ENCODE peak calls at places on chromosome 6, in six cellular contexts. Z is omental fat pad, P is neural crest cell, J is progenitor cell of endocrine pancreas, A is psoas muscle, C is fibroblast of mammary gland. D is an unnamed sample.

GRCh38 chr6:116217069-116217468 is 36.8 kb downstream of the TSPYL4 start:
- DNase-seq in Z (no peak), P (no peak), J (no peak), A (no peak), C (peak), D (no peak)

GRCh38 chr6:111185954-111186353 is 98.7 kb downstream of the SLC16A10 start:
- DNase-seq in Z (no peak), P (no peak), J (no peak), A (no peak), C (no peak), D (no peak)

GRCh38 chr6:147099974-147100373 is 104.2 kb upstream of the STXBP5 start:
- DNase-seq in Z (no peak), P (no peak), J (no peak), A (no peak), C (peak), D (no peak)

GRCh38 chr6:159919800-159920199 is 29.0 kb downstream of the MAS1 start:
- DNase-seq in Z (no peak), P (no peak), J (no peak), A (no peak), C (no peak), D (no peak)

GRCh38 chr6:106509420-106510089 is 119.7 kb downstream of the RTN4IP1 start:
- DNase-seq in Z (no peak), P (no peak), J (no peak), A (no peak), C (peak), D (no peak)

GRCh38 chr6:42402184-42402583 is 49.5 kb downstream of the TRERF1 start:
- DNase-seq in Z (no peak), P (no peak), J (no peak), A (no peak), C (peak), D (no peak)

GRCh38 chr6:138396709-138397108 is 7.3 kb upstream of the HEBP2 start:
- DNase-seq in Z (no peak), P (no peak), J (no peak), A (no peak), C (no peak), D (no peak)

GRCh38 chr6:146913842-146914562 is 290.2 kb upstream of the STXBP5 start:
- DNase-seq in Z (peak), P (peak), J (peak), A (peak), C (peak), D (no peak)

GRCh38 chr6:149306967-149307366 is 10.5 kb upstream of the TAB2 start:
- DNase-seq in Z (no peak), P (no peak), J (no peak), A (no peak), C (peak), D (no peak)

GRCh38 chr6:125904871-125905270 is 51.7 kb upstream of the HINT3 start:
- DNase-seq in Z (no peak), P (no peak), J (no peak), A (no peak), C (peak), D (no peak)

GRCh38 chr6:67933278-67933677 is 701.8 kb upstream of the ADGRB3 start:
- DNase-seq in Z (no peak), P (no peak), J (no peak), A (no peak), C (peak), D (no peak)

GRCh38 chr6:107849325-107849724 is 25.2 kb upstream of the SCML4 start:
- DNase-seq in Z (no peak), P (no peak), J (no peak), A (no peak), C (no peak), D (no peak)

GRCh38 chr6:30441171-30441570 is 48.1 kb upstream of the HLA-E start:
- DNase-seq in Z (no peak), P (no peak), J (no peak), A (no peak), C (no peak), D (no peak)

GRCh38 chr6:15038013-15038791 is 207.7 kb upstream of the JARID2 start:
- DNase-seq in Z (no peak), P (no peak), J (no peak), A (no peak), C (no peak), D (no peak)

DNA sequence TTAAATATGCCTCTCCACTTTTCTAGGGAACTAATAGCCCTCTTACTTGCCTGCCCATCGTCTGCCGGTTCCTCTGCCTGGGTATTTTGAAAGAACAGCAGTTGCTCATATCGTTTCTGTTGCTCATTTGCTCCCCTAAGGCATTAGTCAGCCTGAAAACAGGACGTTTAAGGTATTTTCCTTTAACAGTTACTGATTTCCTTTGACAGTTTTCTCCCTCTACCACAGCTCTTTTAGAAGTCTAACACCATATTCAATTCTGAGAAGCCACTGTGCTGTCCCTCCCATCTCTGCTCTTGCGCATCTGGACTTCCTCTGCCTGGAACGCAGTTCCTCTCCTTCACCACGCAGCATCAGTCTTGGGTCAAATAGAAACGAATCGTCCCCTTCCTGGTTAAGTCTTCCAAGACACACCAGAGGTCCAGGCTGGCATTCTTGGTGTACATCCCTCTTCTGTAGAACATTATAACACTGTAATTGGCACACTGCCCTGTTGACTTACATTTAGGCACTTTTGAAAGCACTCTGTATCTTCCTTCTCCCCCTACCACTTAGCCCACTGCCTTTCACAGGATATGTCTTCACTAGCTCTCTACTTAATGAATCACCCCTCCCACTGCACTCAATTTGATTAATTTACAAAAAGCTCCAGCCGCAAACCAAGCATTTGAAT is 141.0 kb upstream of the CARMIL1 start:
- DNase-seq in Z (peak), P (no peak), J (no peak), A (peak), C (peak), D (no peak)
- TF ChIP-seq CTCF in Z (no peak), P (no peak), J (no peak), A (peak), C (peak), D (no peak)

DNA sequence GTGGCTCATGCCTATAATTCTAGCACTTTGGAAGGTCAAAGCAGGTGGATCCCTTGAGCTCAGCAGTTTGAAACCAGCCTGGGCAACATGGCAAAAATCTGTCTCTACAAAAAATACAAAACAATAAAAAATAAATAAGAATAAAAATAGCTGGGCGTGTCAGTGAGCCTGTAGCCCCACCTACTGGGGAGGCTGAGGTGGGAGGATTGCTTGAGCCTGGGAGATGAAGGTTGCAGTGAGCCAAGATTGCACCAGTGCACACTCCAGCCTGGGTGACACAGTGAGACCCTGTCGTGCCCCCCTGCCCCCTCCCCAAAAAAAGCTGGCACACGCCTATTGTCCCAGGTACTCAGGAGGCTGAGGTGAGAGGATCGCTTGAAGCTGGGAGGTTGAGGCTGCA is 35.1 kb upstream of the SRPK1 start:
- DNase-seq in Z (no peak), P (no peak), J (no peak), A (no peak), C (no peak), D (no peak)
- TF ChIP-seq CTCF in Z (no peak), P (peak), J (peak), A (peak), C (peak), D (peak)

GRCh38 chr6:3063733-3064700 is 4.3 kb upstream of the RIPK1 start:
- DNase-seq in Z (peak), P (peak), J (peak), A (peak), C (peak), D (peak)

GRCh38 chr6:3072798-3073197 is 4.5 kb downstream of the RIPK1 start:
- DNase-seq in Z (no peak), P (no peak), J (no peak), A (no peak), C (no peak), D (no peak)

GRCh38 chr6:3071568-3071967 is 3.3 kb downstream of the RIPK1 start:
- DNase-seq in Z (no peak), P (no peak), J (no peak), A (no peak), C (no peak), D (no peak)

GRCh38 chr6:3073382-3073781 is 5.1 kb downstream of the RIPK1 start:
- DNase-seq in Z (no peak), P (no peak), J (no peak), A (no peak), C (no peak), D (no peak)

DNA sequence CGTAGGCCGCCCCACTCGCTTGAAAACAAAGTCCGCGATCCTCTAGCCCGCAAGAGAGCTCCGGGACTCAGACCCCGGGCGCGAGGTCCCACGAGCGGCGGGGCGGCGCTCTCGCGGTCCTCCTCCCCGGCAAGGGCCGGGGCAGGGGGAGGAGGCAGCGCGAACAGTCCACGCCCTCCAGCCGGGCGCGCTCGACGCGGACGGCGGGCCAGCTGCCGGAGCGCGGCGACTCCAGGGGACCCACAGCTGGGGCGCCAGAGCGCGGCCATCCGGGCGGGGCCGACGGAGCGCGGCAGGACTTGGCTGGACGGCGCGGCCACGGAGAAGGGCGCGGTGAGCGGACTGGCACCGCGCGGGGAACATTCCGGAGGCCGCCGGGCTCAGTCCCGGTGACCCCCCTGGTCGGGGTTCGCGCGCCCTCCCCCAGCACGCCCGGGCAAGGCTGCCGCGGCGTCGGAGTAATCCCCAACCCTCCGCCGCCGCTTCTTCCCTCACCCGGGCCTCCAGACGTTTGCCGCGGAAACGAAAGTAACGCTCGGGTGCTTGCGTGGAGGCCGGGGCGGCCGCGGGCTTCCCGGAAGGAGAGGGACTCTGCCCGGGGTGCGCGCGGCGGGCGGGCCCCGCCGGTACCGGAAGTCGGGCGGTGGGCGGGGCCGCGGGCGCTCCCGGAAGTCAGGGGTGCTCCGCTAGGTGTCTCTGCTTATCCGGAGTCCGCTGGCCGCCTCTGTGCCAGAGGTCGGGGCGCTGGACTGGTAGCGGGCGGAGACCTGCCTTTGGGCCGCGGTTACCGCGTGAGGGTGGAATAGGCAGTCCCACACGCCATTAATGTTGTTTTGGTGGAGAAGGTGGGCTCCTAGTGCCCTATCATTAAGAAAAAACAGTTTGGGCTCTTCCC is at the start of gene RIPK1:
- DNase-seq in Z (peak), P (peak), J (peak), A (peak), C (peak), D (peak)
- TF ChIP-seq CTCF in Z (no peak), P (peak), J (peak), A (peak), C (peak), D (peak)

DNA sequence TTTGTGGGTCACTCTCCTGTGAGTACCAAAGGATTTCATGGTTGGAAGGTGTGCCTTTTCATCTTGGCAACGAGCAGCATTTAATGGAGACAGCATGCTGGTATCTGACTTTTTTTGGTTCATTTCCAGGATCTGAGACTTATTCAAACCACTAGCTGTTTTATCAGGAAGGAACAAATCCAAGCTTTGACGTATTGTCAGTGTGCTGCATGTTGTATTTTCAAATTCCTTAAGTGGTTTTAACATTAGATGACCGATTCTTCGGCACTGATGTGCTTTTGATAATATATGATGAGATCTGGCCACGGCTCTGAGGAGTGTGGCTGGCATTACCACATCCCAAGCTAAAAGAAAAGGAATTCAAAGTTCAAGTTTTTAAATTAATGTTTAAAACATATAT is 6.4 kb downstream of the RMND1 start:
- DNase-seq in Z (no peak), P (no peak), J (no peak), A (no peak), C (peak), D (no peak)
- TF ChIP-seq CTCF in Z (no peak), P (no peak), J (no peak), A (no peak), C (no peak), D (no peak)

GRCh38 chr6:79468587-79468986 is 68.6 kb downstream of the LCA5 start:
- DNase-seq in Z (no peak), P (no peak), J (no peak), A (no peak), C (no peak), D (no peak)

GRCh38 chr6:79468116-79468515 is 69.1 kb downstream of the LCA5 start:
- DNase-seq in Z (no peak), P (no peak), J (no peak), A (no peak), C (peak), D (no peak)

GRCh38 chr6:79463721-79464120 is 73.5 kb downstream of the LCA5 start:
- DNase-seq in Z (no peak), P (no peak), J (no peak), A (no peak), C (no peak), D (no peak)

GRCh38 chr6:79467716-79468115 is 69.5 kb downstream of the LCA5 start:
- DNase-seq in Z (no peak), P (no peak), J (no peak), A (no peak), C (peak), D (no peak)

DNA sequence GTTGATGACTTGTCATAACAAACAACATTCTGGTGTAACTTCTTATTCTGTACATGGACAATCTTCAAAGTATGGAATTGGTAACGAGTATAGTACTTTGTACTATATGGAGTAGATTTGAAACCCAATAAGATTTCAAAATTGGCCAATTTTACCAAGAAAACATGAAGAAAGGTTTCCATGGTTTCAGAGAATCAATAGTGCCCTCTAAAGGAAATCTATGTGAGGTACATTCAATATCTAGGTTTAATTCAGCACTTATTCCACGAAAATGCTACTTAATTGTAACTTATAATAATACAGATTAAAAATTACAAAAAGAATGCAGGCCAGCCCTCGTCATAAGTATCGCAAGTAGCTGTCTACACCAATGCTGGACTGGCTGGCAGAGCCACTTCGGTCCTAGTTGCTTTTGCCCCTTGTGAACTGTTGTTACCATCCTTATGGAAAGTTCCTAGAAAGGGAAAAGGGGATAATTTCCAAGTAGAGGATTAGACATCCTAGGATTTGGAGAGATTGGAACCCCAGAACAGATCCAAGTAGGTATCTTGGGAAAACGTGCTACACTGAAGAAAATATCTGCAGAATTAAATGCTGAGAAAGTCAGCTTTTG is 70.9 kb downstream of the LCA5 start:
- DNase-seq in Z (no peak), P (no peak), J (no peak), A (no peak), C (peak), D (no peak)
- TF ChIP-seq CTCF in Z (no peak), P (peak), J (peak), A (peak), C (peak), D (peak)

D was measured in D721Med.